ENCODE peak calls at places on chromosomes 11 and 22, in six cellular contexts. One of them, this sample, is unnamed.

GRCh38 chr11:106668147-106668546 is 350.1 kb downstream of the GUCY1A2 start:
- DNase-seq in M059J: peak; percentile 87
- DNase-seq in coronary artery: no peak
- DNase-seq in SHP77 treated with DMSO at 0.1 percent for 48 hours: no peak
- DNase-seq in heart right ventricle: no peak
- DNase-seq in MV-4-11: no peak
- DNase-seq in this sample: no peak

GRCh38 chr11:77195071-77195705 is 67.1 kb downstream of the MYO7A start:
- DNase-seq in M059J: no peak
- DNase-seq in coronary artery: no peak
- DNase-seq in SHP77 treated with DMSO at 0.1 percent for 48 hours: no peak
- DNase-seq in heart right ventricle: no peak
- DNase-seq in MV-4-11: no peak
- DNase-seq in this sample: no peak

GRCh38 chr11:79400717-79401330 is 40.0 kb downstream of the TENM4 start:
- DNase-seq in M059J: peak; percentile 60
- DNase-seq in coronary artery: no peak
- DNase-seq in SHP77 treated with DMSO at 0.1 percent for 48 hours: no peak
- DNase-seq in heart right ventricle: peak; percentile 39
- DNase-seq in MV-4-11: peak; percentile 12
- DNase-seq in this sample: no peak

GRCh38 chr11:68471360-68472340 is 11.1 kb downstream of the PPP6R3 start:
- DNase-seq in M059J: peak; percentile 94
- DNase-seq in coronary artery: no peak
- DNase-seq in SHP77 treated with DMSO at 0.1 percent for 48 hours: no peak
- DNase-seq in heart right ventricle: no peak
- DNase-seq in MV-4-11: peak; percentile 95
- DNase-seq in this sample: no peak

GRCh38 chr11:64379160-64379559 is 20.2 kb downstream of the RPS6KA4 start:
- DNase-seq in M059J: no peak
- DNase-seq in coronary artery: no peak
- DNase-seq in SHP77 treated with DMSO at 0.1 percent for 48 hours: no peak
- DNase-seq in heart right ventricle: no peak
- DNase-seq in MV-4-11: no peak
- DNase-seq in this sample: no peak

GRCh38 chr11:32198053-32198452 is 107.2 kb downstream of the RCN1 start:
- DNase-seq in M059J: no peak
- DNase-seq in coronary artery: no peak
- DNase-seq in SHP77 treated with DMSO at 0.1 percent for 48 hours: no peak
- DNase-seq in heart right ventricle: no peak
- DNase-seq in MV-4-11: no peak
- DNase-seq in this sample: no peak

GRCh38 chr22:26481694-26482093 is 1.9 kb downstream of the HPS4 start:
- DNase-seq in M059J: no peak
- DNase-seq in coronary artery: no peak
- DNase-seq in SHP77 treated with DMSO at 0.1 percent for 48 hours: no peak
- DNase-seq in heart right ventricle: no peak
- DNase-seq in MV-4-11: peak; percentile 91
- DNase-seq in this sample: no peak

GRCh38 chr11:1236316-1237127 is 13.7 kb downstream of the MUC5B start:
- DNase-seq in M059J: no peak
- DNase-seq in coronary artery: no peak
- DNase-seq in SHP77 treated with DMSO at 0.1 percent for 48 hours: no peak
- DNase-seq in heart right ventricle: peak; percentile 6
- DNase-seq in MV-4-11: no peak
- DNase-seq in this sample: no peak

GRCh38 chr11:62553839-62554361 is 7.3 kb upstream of the AHNAK start:
- DNase-seq in M059J: peak; percentile 95
- DNase-seq in coronary artery: no peak
- DNase-seq in SHP77 treated with DMSO at 0.1 percent for 48 hours: no peak
- DNase-seq in heart right ventricle: no peak
- DNase-seq in MV-4-11: no peak
- DNase-seq in this sample: no peak

GRCh38 chr11:62125316-62125715 is 1.5 kb downstream of the INCENP start:
- DNase-seq in M059J: no peak
- DNase-seq in coronary artery: no peak
- DNase-seq in SHP77 treated with DMSO at 0.1 percent for 48 hours: no peak
- DNase-seq in heart right ventricle: no peak
- DNase-seq in MV-4-11: no peak
- DNase-seq in this sample: no peak

GRCh38 chr22:30211124-30211820 is 35.3 kb downstream of the LIF start:
- DNase-seq in M059J: no peak
- DNase-seq in coronary artery: no peak
- DNase-seq in SHP77 treated with DMSO at 0.1 percent for 48 hours: no peak
- DNase-seq in heart right ventricle: no peak
- DNase-seq in MV-4-11: no peak
- DNase-seq in this sample: no peak

GRCh38 chr11:106697058-106697457 is 321.2 kb downstream of the GUCY1A2 start:
- DNase-seq in M059J: peak; percentile 58
- DNase-seq in coronary artery: no peak
- DNase-seq in SHP77 treated with DMSO at 0.1 percent for 48 hours: no peak
- DNase-seq in heart right ventricle: no peak
- DNase-seq in MV-4-11: no peak
- DNase-seq in this sample: no peak

GRCh38 chr11:5246772-5247478 is 2.7 kb downstream of the HBG1 start:
- DNase-seq in M059J: no peak
- DNase-seq in coronary artery: no peak
- DNase-seq in SHP77 treated with DMSO at 0.1 percent for 48 hours: no peak
- DNase-seq in heart right ventricle: no peak
- DNase-seq in MV-4-11: no peak
- DNase-seq in this sample: no peak

GRCh38 chr11:34358666-34359547 is 1.1 kb upstream of the ABTB2 start:
- DNase-seq in M059J: peak; percentile 81
- DNase-seq in coronary artery: peak; percentile 88
- DNase-seq in SHP77 treated with DMSO at 0.1 percent for 48 hours: peak; percentile 46
- DNase-seq in heart right ventricle: peak; percentile 76
- DNase-seq in MV-4-11: peak; percentile 71
- DNase-seq in this sample: peak; percentile 71

GRCh38 chr11:58574851-58575250 is 805 bp downstream of the LPXN start:
- DNase-seq in M059J: peak; percentile 60
- DNase-seq in coronary artery: no peak
- DNase-seq in SHP77 treated with DMSO at 0.1 percent for 48 hours: no peak
- DNase-seq in heart right ventricle: no peak
- DNase-seq in MV-4-11: no peak
- DNase-seq in this sample: no peak

GRCh38 chr11:123924027-123924426 is 15.4 kb upstream of the OR4D5 start:
- DNase-seq in M059J: no peak
- DNase-seq in coronary artery: no peak
- DNase-seq in SHP77 treated with DMSO at 0.1 percent for 48 hours: no peak
- DNase-seq in heart right ventricle: no peak
- DNase-seq in MV-4-11: no peak
- DNase-seq in this sample: no peak

GRCh38 chr22:49996532-49997220 is 15.9 kb downstream of the IL17REL start:
- DNase-seq in M059J: no peak
- DNase-seq in coronary artery: no peak
- DNase-seq in SHP77 treated with DMSO at 0.1 percent for 48 hours: no peak
- DNase-seq in heart right ventricle: no peak
- DNase-seq in MV-4-11: no peak
- DNase-seq in this sample: no peak

GRCh38 chr11:119178166-119178680 is 7.1 kb upstream of the NHERF4 start:
- DNase-seq in M059J: no peak
- DNase-seq in coronary artery: no peak
- DNase-seq in SHP77 treated with DMSO at 0.1 percent for 48 hours: no peak
- DNase-seq in heart right ventricle: no peak
- DNase-seq in MV-4-11: no peak
- DNase-seq in this sample: no peak

GRCh38 chr11:133896028-133896427 is 50.7 kb upstream of the SPATA19 start:
- DNase-seq in M059J: no peak
- DNase-seq in coronary artery: no peak
- DNase-seq in SHP77 treated with DMSO at 0.1 percent for 48 hours: no peak
- DNase-seq in heart right ventricle: no peak
- DNase-seq in MV-4-11: no peak
- DNase-seq in this sample: no peak

GRCh38 chr22:36297568-36297967 is 44.6 kb downstream of the APOL1 start:
- DNase-seq in M059J: no peak
- DNase-seq in coronary artery: no peak
- DNase-seq in SHP77 treated with DMSO at 0.1 percent for 48 hours: no peak
- DNase-seq in heart right ventricle: no peak
- DNase-seq in MV-4-11: no peak
- DNase-seq in this sample: no peak

GRCh38 chr11:35036642-35037041 is 102.3 kb upstream of the CD44 start:
- DNase-seq in M059J: peak; percentile 38
- DNase-seq in coronary artery: no peak
- DNase-seq in SHP77 treated with DMSO at 0.1 percent for 48 hours: no peak
- DNase-seq in heart right ventricle: no peak
- DNase-seq in MV-4-11: peak; percentile 86
- DNase-seq in this sample: no peak

GRCh38 chr11:66080055-66080817 is 10.2 kb downstream of the PACS1 start:
- DNase-seq in M059J: peak; percentile 84
- DNase-seq in coronary artery: no peak
- DNase-seq in SHP77 treated with DMSO at 0.1 percent for 48 hours: no peak
- DNase-seq in heart right ventricle: no peak
- DNase-seq in MV-4-11: peak; percentile 53
- DNase-seq in this sample: no peak

GRCh38 chr11:10108901-10109665 is 184.9 kb downstream of the SBF2 start:
- DNase-seq in M059J: no peak
- DNase-seq in coronary artery: no peak
- DNase-seq in SHP77 treated with DMSO at 0.1 percent for 48 hours: no peak
- DNase-seq in heart right ventricle: no peak
- DNase-seq in MV-4-11: no peak
- DNase-seq in this sample: no peak

GRCh38 chr11:118074785-118075184 is 2.1 kb upstream of the TMPRSS4 start:
- DNase-seq in M059J: no peak
- DNase-seq in coronary artery: no peak
- DNase-seq in SHP77 treated with DMSO at 0.1 percent for 48 hours: no peak
- DNase-seq in heart right ventricle: no peak
- DNase-seq in MV-4-11: no peak
- DNase-seq in this sample: no peak

GRCh38 chr11:111733009-111733408 is 33.2 kb downstream of the PPP2R1B start:
- DNase-seq in M059J: peak; percentile 78
- DNase-seq in coronary artery: peak; percentile 88
- DNase-seq in SHP77 treated with DMSO at 0.1 percent for 48 hours: no peak
- DNase-seq in heart right ventricle: peak; percentile 53
- DNase-seq in MV-4-11: no peak
- DNase-seq in this sample: no peak

GRCh38 chr22:37735054-37735453 is 38.2 kb downstream of the TRIOBP start:
- DNase-seq in M059J: peak; percentile 53
- DNase-seq in coronary artery: no peak
- DNase-seq in SHP77 treated with DMSO at 0.1 percent for 48 hours: peak; percentile 21
- DNase-seq in heart right ventricle: peak; percentile 57
- DNase-seq in MV-4-11: no peak
- DNase-seq in this sample: no peak

GRCh38 chr11:96331556-96332168 is 11.3 kb downstream of the MAML2 start:
- DNase-seq in M059J: no peak
- DNase-seq in coronary artery: no peak
- DNase-seq in SHP77 treated with DMSO at 0.1 percent for 48 hours: no peak
- DNase-seq in heart right ventricle: no peak
- DNase-seq in MV-4-11: peak; percentile 33
- DNase-seq in this sample: no peak

GRCh38 chr11:29256580-29256979 is 760.2 kb downstream of the KCNA4 start:
- DNase-seq in M059J: no peak
- DNase-seq in coronary artery: no peak
- DNase-seq in SHP77 treated with DMSO at 0.1 percent for 48 hours: no peak
- DNase-seq in heart right ventricle: no peak
- DNase-seq in MV-4-11: no peak
- DNase-seq in this sample: no peak

GRCh38 chr11:86814775-86815174 is 14.4 kb downstream of the PRSS23 start:
- DNase-seq in M059J: peak; percentile 87
- DNase-seq in coronary artery: no peak
- DNase-seq in SHP77 treated with DMSO at 0.1 percent for 48 hours: no peak
- DNase-seq in heart right ventricle: no peak
- DNase-seq in MV-4-11: no peak
- DNase-seq in this sample: no peak

GRCh38 chr11:78127408-78127807 is 12.0 kb downstream of the ALG8 start:
- DNase-seq in M059J: no peak
- DNase-seq in coronary artery: no peak
- DNase-seq in SHP77 treated with DMSO at 0.1 percent for 48 hours: no peak
- DNase-seq in heart right ventricle: no peak
- DNase-seq in MV-4-11: peak; percentile 54
- DNase-seq in this sample: no peak

GRCh38 chr11:10674991-10675440 is 18.5 kb downstream of the IRAG1 start:
- DNase-seq in M059J: peak; percentile 57
- DNase-seq in coronary artery: peak; percentile 90
- DNase-seq in SHP77 treated with DMSO at 0.1 percent for 48 hours: no peak
- DNase-seq in heart right ventricle: peak; percentile 62
- DNase-seq in MV-4-11: no peak
- DNase-seq in this sample: no peak

GRCh38 chr11:44270403-44271192 is 39.3 kb downstream of the ALX4 start:
- DNase-seq in M059J: no peak
- DNase-seq in coronary artery: peak; percentile 64
- DNase-seq in SHP77 treated with DMSO at 0.1 percent for 48 hours: no peak
- DNase-seq in heart right ventricle: no peak
- DNase-seq in MV-4-11: no peak
- DNase-seq in this sample: no peak

GRCh38 chr11:125338435-125338834 is 157.6 kb downstream of the FEZ1 start:
- DNase-seq in M059J: no peak
- DNase-seq in coronary artery: no peak
- DNase-seq in SHP77 treated with DMSO at 0.1 percent for 48 hours: no peak
- DNase-seq in heart right ventricle: no peak
- DNase-seq in MV-4-11: no peak
- DNase-seq in this sample: no peak

GRCh38 chr22:46233231-46233630 is 16.9 kb downstream of the CDPF1 start:
- DNase-seq in M059J: peak; percentile 84
- DNase-seq in coronary artery: no peak
- DNase-seq in SHP77 treated with DMSO at 0.1 percent for 48 hours: no peak
- DNase-seq in heart right ventricle: peak; percentile 42
- DNase-seq in MV-4-11: peak; percentile 69
- DNase-seq in this sample: no peak

GRCh38 chr11:28043930-28044709 is 63.8 kb downstream of the KIF18A start:
- DNase-seq in M059J: no peak
- DNase-seq in coronary artery: no peak
- DNase-seq in SHP77 treated with DMSO at 0.1 percent for 48 hours: no peak
- DNase-seq in heart right ventricle: no peak
- DNase-seq in MV-4-11: no peak
- DNase-seq in this sample: no peak

GRCh38 chr11:129364143-129364654 is 11.4 kb upstream of the BARX2 start:
- DNase-seq in M059J: peak; percentile 84
- DNase-seq in coronary artery: no peak
- DNase-seq in SHP77 treated with DMSO at 0.1 percent for 48 hours: peak; percentile 75
- DNase-seq in heart right ventricle: peak; percentile 72
- DNase-seq in MV-4-11: peak; percentile 77
- DNase-seq in this sample: peak; percentile 53

GRCh38 chr11:104163100-104164027 is 583 bp downstream of the PDGFD start:
- DNase-seq in M059J: peak; percentile 53
- DNase-seq in coronary artery: no peak
- DNase-seq in SHP77 treated with DMSO at 0.1 percent for 48 hours: no peak
- DNase-seq in heart right ventricle: peak; percentile 30
- DNase-seq in MV-4-11: peak; percentile 44
- DNase-seq in this sample: no peak